ENCODE peak calls at places on chromosome 10, in seven cellular contexts. D is GM12892, Z is breast epithelium, U is prostate gland, V is GM12891, R is HCT116, N is suprapubic skin. B is an unnamed sample.

GRCh38 chr10:69473304-69473985 is 22.2 kb downstream of the TSPAN15 start:
- DNase-seq in D (no peak), Z (no peak), U (no peak), V (no peak), R (no peak), N (no peak), B (no peak)

GRCh38 chr10:122494833-122495232 is 33.5 kb downstream of the HTRA1 start:
- DNase-seq in D (no peak), Z (no peak), U (no peak), V (no peak), R (peak; percentile 89), N (peak; percentile 83), B (no peak)

GRCh38 chr10:2949948-2950354 is 117.4 kb upstream of the PFKP start:
- DNase-seq in D (no peak), Z (no peak), U (no peak), V (no peak), R (no peak), N (no peak), B (no peak)

GRCh38 chr10:31739146-31739545 is 189.5 kb downstream of the ARHGAP12 start:
- DNase-seq in D (no peak), Z (no peak), U (no peak), V (no peak), R (no peak), N (no peak), B (no peak)

GRCh38 chr10:133312016-133312768 is 3.5 kb downstream of the ZNF511 start:
- DNase-seq in D (no peak), Z (no peak), U (no peak), V (no peak), R (no peak), N (no peak), B (no peak)

GRCh38 chr10:86535057-86535882 is 13.7 kb upstream of the WAPL start:
- DNase-seq in D (peak; percentile 61), Z (peak; percentile 84), U (peak; percentile 44), V (peak; percentile 73), R (peak; percentile 31), N (peak; percentile 83), B (peak; percentile 90)

GRCh38 chr10:73998623-73999622 is 1.0 kb downstream of the VCL start:
- DNase-seq in D (no peak), Z (peak; percentile 70), U (peak; percentile 62), V (no peak), R (peak; percentile 34), N (peak; percentile 79), B (peak; percentile 71)

GRCh38 chr10:82866424-82867020 is 991.5 kb downstream of the NRG3 start:
- DNase-seq in D (no peak), Z (no peak), U (no peak), V (no peak), R (no peak), N (no peak), B (no peak)

GRCh38 chr10:9289811-9290210 is 1235.3 kb downstream of the GATA3 start:
- DNase-seq in D (no peak), Z (no peak), U (no peak), V (no peak), R (no peak), N (no peak), B (no peak)

GRCh38 chr10:33661580-33662269 is 327.3 kb upstream of the NRP1 start:
- DNase-seq in D (no peak), Z (peak; percentile 55), U (peak; percentile 58), V (no peak), R (no peak), N (peak; percentile 79), B (peak; percentile 29)

GRCh38 chr10:102919237-102919959 is 1.3 kb downstream of the CNNM2 start:
- DNase-seq in D (no peak), Z (peak; percentile 58), U (no peak), V (no peak), R (no peak), N (peak; percentile 62), B (peak; percentile 21)

GRCh38 chr10:60536529-60537114 is 146.9 kb upstream of the ANK3 start:
- DNase-seq in D (no peak), Z (no peak), U (no peak), V (no peak), R (peak; percentile 48), N (no peak), B (no peak)

GRCh38 chr10:59240581-59241183 is 64.2 kb downstream of the PHYHIPL start:
- DNase-seq in D (no peak), Z (no peak), U (peak; percentile 12), V (no peak), R (peak; percentile 27), N (no peak), B (no peak)

GRCh38 chr10:119111968-119112515 is 8.1 kb downstream of the DENND10 start:
- DNase-seq in D (no peak), Z (no peak), U (no peak), V (no peak), R (no peak), N (no peak), B (no peak)

GRCh38 chr10:22148956-22149355 is 68.9 kb downstream of the EBLN1 start:
- DNase-seq in D (no peak), Z (no peak), U (no peak), V (no peak), R (no peak), N (no peak), B (no peak)

GRCh38 chr10:126197036-126197543 is 191.2 kb downstream of the ADAM12 start:
- DNase-seq in D (no peak), Z (no peak), U (no peak), V (no peak), R (no peak), N (no peak), B (no peak)

DNA sequence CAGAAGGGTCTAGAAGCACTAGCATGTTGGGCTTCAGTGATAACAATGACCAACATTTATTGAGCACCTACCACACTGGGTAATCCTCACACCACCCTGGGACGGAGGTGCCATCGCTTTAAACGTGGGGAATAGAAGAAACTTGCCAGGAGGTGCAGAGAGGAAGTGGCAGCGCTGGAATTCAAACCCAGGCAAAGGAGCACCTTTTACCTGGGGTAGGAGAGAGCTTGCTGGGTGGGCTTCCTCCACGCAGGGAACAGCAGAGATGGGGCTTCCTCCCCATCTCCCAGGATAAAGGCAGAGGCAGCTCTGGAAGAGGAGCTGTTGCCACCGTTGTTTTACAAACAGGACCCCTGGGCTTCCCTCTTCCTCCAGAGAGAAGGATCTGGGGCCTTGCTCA is 2.0 kb upstream of the PYROXD2 start:
- DNase-seq in D (no peak), Z (no peak), U (no peak), V (no peak), R (no peak), N (no peak), B (no peak)
- TF ChIP-seq POLR2A in D (no peak), Z (no peak), U (no peak), V (no peak), R (no peak), N (no peak), B (no peak)

GRCh38 chr10:24723788-24724380 is at the start of gene ARHGAP21:
- DNase-seq in D (peak; percentile 37), Z (peak; percentile 64), U (peak; percentile 59), V (peak; percentile 39), R (no peak), N (peak; percentile 86), B (peak; percentile 76)
- TF ChIP-seq POLR2AphosphoS5 in D (no peak), Z (peak; percentile 10), U (no peak), V (no peak), R (no peak), N (no peak), B (peak; percentile 7)

GRCh38 chr10:47047127-47047504 is 135.9 kb downstream of the PTPN20 start:
- DNase-seq in D (no peak), Z (peak; percentile 25), U (no peak), V (no peak), R (no peak), N (no peak), B (no peak)
- TF ChIP-seq POLR2A in D (no peak), Z (no peak), U (no peak), V (no peak), R (no peak), N (no peak), B (no peak)

GRCh38 chr10:92830478-92831389 is 17.6 kb upstream of the EXOC6 start:
- DNase-seq in D (no peak), Z (no peak), U (no peak), V (no peak), R (no peak), N (no peak), B (no peak)
- TF ChIP-seq POLR2AphosphoS5 in D (no peak), Z (no peak), U (no peak), V (no peak), R (no peak), N (no peak), B (no peak)

GRCh38 chr10:127889605-127890195 is 3.0 kb downstream of the CLRN3 start:
- DNase-seq in D (no peak), Z (no peak), U (no peak), V (no peak), R (no peak), N (no peak), B (no peak)
- TF ChIP-seq POLR2A in D (no peak), Z (no peak), U (no peak), V (no peak), R (no peak), N (no peak), B (no peak)

GRCh38 chr10:64113796-64114195 is 592.6 kb downstream of the REEP3 start:
- DNase-seq in D (no peak), Z (no peak), U (no peak), V (no peak), R (no peak), N (no peak), B (no peak)

GRCh38 chr10:64116731-64117130 is 595.5 kb downstream of the REEP3 start:
- DNase-seq in D (no peak), Z (no peak), U (no peak), V (no peak), R (no peak), N (no peak), B (no peak)

GRCh38 chr10:64115913-64116643 is 594.9 kb downstream of the REEP3 start:
- DNase-seq in D (no peak), Z (no peak), U (no peak), V (peak; percentile 16), R (no peak), N (no peak), B (peak; percentile 11)

GRCh38 chr10:64115471-64115870 is 594.3 kb downstream of the REEP3 start:
- DNase-seq in D (no peak), Z (no peak), U (no peak), V (no peak), R (no peak), N (no peak), B (no peak)

DNA sequence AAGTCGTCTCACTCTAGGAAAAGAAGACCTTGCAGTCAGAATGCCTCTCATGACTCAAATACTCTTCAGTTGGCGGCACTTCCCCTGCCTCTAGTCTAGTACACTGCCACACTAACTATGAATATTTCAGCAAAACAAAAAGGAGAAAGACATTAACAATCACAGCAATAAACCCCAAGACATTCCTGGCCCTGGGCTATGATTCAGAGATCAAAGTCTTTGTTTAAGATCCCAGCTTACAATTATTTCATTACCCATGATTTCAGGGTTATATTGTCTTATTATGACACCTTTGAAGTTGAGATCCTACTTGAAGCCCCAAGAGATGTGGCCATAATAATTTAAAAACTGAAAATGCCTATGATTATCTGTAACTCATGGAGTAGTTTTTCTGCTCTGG is 597.5 kb downstream of the REEP3 start:
- DNase-seq in D (no peak), Z (no peak), U (no peak), V (no peak), R (no peak), N (no peak), B (no peak)
- TF ChIP-seq POLR2AphosphoS5 in D (no peak), Z (no peak), U (no peak), V (no peak), R (no peak), N (no peak), B (no peak)

B was measured in transverse colon.